ENCODE peak calls at places on chromosomes 5 and 9, in seven cellular contexts. E is CD4-positive, CD25-positive, alpha-beta regulatory T cell; F is PC-9; N is ELR; B is cerebellum; X is anterior cingulate cortex; C is astrocyte of the cerebellum. H is an unnamed sample.

GRCh38 chr9:98778251-98778650 is 18.1 kb downstream of the ANKS6 start:
- DNase-seq in F (no peak), C (no peak), B (no peak), X (no peak), E (no peak), N (no peak), H (no peak)

GRCh38 chr9:108182950-108183381 is 672.8 kb downstream of the ACTL7B start:
- DNase-seq in F (no peak), C (peak; percentile 62), B (no peak), E (no peak), N (peak; percentile 32), X (no peak), H (no peak)

GRCh38 chr9:99868845-99869244 is 37.6 kb upstream of the STX17 start:
- DNase-seq in C (no peak), N (peak; percentile 32), X (no peak), B (no peak), F (no peak), E (no peak), H (no peak)

GRCh38 chr5:73901455-73901854 is 275.5 kb downstream of the ARHGEF28 start:
- DNase-seq in B (no peak), X (no peak), F (peak; percentile 15), E (no peak), C (no peak), N (peak; percentile 20), H (no peak)

GRCh38 chr5:159128070-159128507 is 28.4 kb upstream of the EBF1 start:
- DNase-seq in N (no peak), C (no peak), E (no peak), B (no peak), F (no peak), X (no peak), H (no peak)

GRCh38 chr5:181221105-181221791 is 1.8 kb upstream of the TRIM41 start:
- DNase-seq in B (no peak), E (peak; percentile 46), N (no peak), F (no peak), C (no peak), X (no peak), H (no peak)

GRCh38 chr5:143146161-143146560 is 257.3 kb downstream of the NR3C1 start:
- DNase-seq in N (no peak), E (no peak), X (no peak), C (no peak), F (no peak), B (no peak), H (no peak)

GRCh38 chr9:133993635-133994253 is 1.6 kb upstream of the VAV2 start:
- DNase-seq in C (no peak), E (no peak), X (no peak), F (no peak), N (no peak), B (no peak), H (no peak)

GRCh38 chr5:154644745-154645411 is 110.3 kb upstream of the LARP1 start:
- DNase-seq in E (no peak), C (no peak), N (no peak), B (no peak), X (no peak), F (no peak), H (no peak)

GRCh38 chr9:76336027-76336426 is 58.2 kb downstream of the RFK start:
- DNase-seq in X (no peak), N (no peak), E (no peak), F (no peak), B (no peak), C (no peak), H (no peak)

GRCh38 chr5:167934561-167934971 is 356.9 kb upstream of the WWC1 start:
- DNase-seq in F (no peak), E (no peak), C (no peak), N (no peak), X (peak; percentile 17), B (peak; percentile 50), H (no peak)

GRCh38 chr9:125910286-125910685 is 163.1 kb downstream of the PBX3 start:
- DNase-seq in N (no peak), B (no peak), X (no peak), F (no peak), E (no peak), C (no peak), H (no peak)

GRCh38 chr5:130138406-130139060 is 234.3 kb downstream of the CHSY3 start:
- DNase-seq in E (no peak), F (no peak), C (no peak), B (no peak), N (peak; percentile 27), X (no peak), H (no peak)

GRCh38 chr5:120017523-120017922 is 388.2 kb downstream of the FAM170A start:
- DNase-seq in F (no peak), C (peak; percentile 4), E (no peak), X (no peak), B (no peak), N (peak; percentile 51), H (no peak)

GRCh38 chr5:138024117-138024516 is 8.8 kb downstream of the FAM13B start:
- DNase-seq in N (no peak), F (no peak), X (no peak), C (no peak), B (no peak), E (no peak), H (no peak)

GRCh38 chr9:133772581-133772980 is 34.4 kb upstream of the SARDH start:
- DNase-seq in C (no peak), E (no peak), X (no peak), B (no peak), F (no peak), N (no peak), H (no peak)

GRCh38 chr9:95297760-95298159 is 19.7 kb downstream of the FANCC start:
- DNase-seq in C (no peak), X (no peak), E (no peak), B (no peak), F (no peak), N (no peak), H (no peak)

GRCh38 chr9:134606951-134607733 is 34.5 kb upstream of the COL5A1 start:
- DNase-seq in F (no peak), B (no peak), C (no peak), X (no peak), N (peak; percentile 49), E (no peak), H (no peak)

GRCh38 chr5:12292610-12293204 is 388.5 kb upstream of the CTNND2 start:
- DNase-seq in F (no peak), X (no peak), E (no peak), C (peak; percentile 18), B (no peak), N (peak; percentile 53), H (no peak)

GRCh38 chr9:122036988-122037387 is 56.1 kb downstream of the TTLL11 start:
- DNase-seq in N (peak; percentile 76), B (no peak), F (no peak), C (peak; percentile 15), E (no peak), X (no peak), H (no peak)

GRCh38 chr9:94826644-94827410 is 100.3 kb downstream of the AOPEP start:
- DNase-seq in X (no peak), B (no peak), F (no peak), N (no peak), E (no peak), C (peak; percentile 33), H (no peak)

GRCh38 chr5:14186132-14186830 is 43.1 kb downstream of the TRIO start:
- DNase-seq in C (peak; percentile 65), E (no peak), F (peak; percentile 44), B (no peak), X (no peak), N (peak; percentile 84), H (no peak)

GRCh38 chr9:134681061-134681661 is 39.6 kb downstream of the COL5A1 start:
- DNase-seq in F (no peak), N (peak; percentile 41), C (no peak), E (no peak), X (no peak), B (no peak), H (no peak)

GRCh38 chr9:127022913-127023665 is 99.3 kb downstream of the ANGPTL2 start:
- DNase-seq in C (no peak), B (no peak), N (no peak), F (no peak), X (no peak), E (no peak), H (no peak)

GRCh38 chr9:69174645-69175487 is 789 bp downstream of the TJP2 start:
- DNase-seq in F (peak; percentile 65), B (no peak), X (no peak), C (peak; percentile 91), E (no peak), N (peak; percentile 98), H (peak; percentile 62)

GRCh38 chr5:24167791-24168190 is 477.0 kb downstream of the CDH10 start:
- DNase-seq in E (no peak), B (no peak), C (no peak), N (no peak), X (no peak), F (no peak), H (no peak)

GRCh38 chr9:68498816-68499215 is 41.9 kb downstream of the TMEM252 start:
- DNase-seq in N (no peak), X (no peak), F (no peak), C (no peak), E (no peak), B (no peak), H (no peak)

GRCh38 chr5:154198611-154199230 is 8.2 kb downstream of the GALNT10 start:
- DNase-seq in E (no peak), F (peak; percentile 30), X (no peak), N (peak; percentile 89), C (peak; percentile 24), B (no peak), H (no peak)